ENCODE peak calls at places on chromosomes 4 and X, in ten cellular contexts. Q is adrenal gland; Y is left lung; X is upper lobe of left lung; J is PC-3; F is heart left ventricle; R is CD8-positive, alpha-beta memory T cell; V is aorta; K is upper lobe of right lung; C is Peyer's patch. N is an unnamed sample. For H3K4me1 and H3K27me3, the result is how much of the 10 kb centered on the place peaks cover.

GRCh38 chrX:13082286-13083065 is 38.1 kb upstream of the FAM9C start:
- DNase-seq in J (no peak), R (no peak), F (no peak), C (no peak), K (no peak), V (no peak), X (no peak), Q (no peak), Y (no peak), N (no peak)

GRCh38 chr4:117676153-117676552 is 358.1 kb upstream of the NDST3 start:
- DNase-seq in V (no peak), C (no peak), Q (no peak), X (no peak), J (no peak), R (no peak), F (no peak), Y (no peak), K (no peak), N (no peak)

GRCh38 chr4:56460085-56460484 is 7.3 kb upstream of the SRP72 start:
- DNase-seq in Y (no peak), K (no peak), X (no peak), R (no peak), Q (no peak), J (no peak), F (no peak), C (no peak), V (no peak), N (no peak)

GRCh38 chr4:38002451-38003071 is 42.4 kb downstream of the PTTG2 start:
- DNase-seq in Y (no peak), V (no peak), C (no peak), K (no peak), R (no peak), J (peak), Q (no peak), X (no peak), F (no peak), N (no peak)

GRCh38 chr4:78417603-78418002 is 134.0 kb upstream of the ANXA3 start:
- DNase-seq in C (no peak), F (no peak), R (no peak), X (no peak), Y (no peak), V (no peak), J (no peak), Q (no peak), K (no peak), N (no peak)

GRCh38 chrX:46912098-46912672 is at the start of gene JADE3:
- DNase-seq in J (peak), Q (peak), V (peak), X (peak), C (peak), R (no peak), K (peak), Y (peak), F (peak), N (peak)

GRCh38 chrX:45803383-45803921 is 602.8 kb upstream of the DIPK2B start:
- DNase-seq in K (no peak), Y (no peak), X (no peak), C (no peak), J (peak), V (no peak), R (no peak), F (no peak), Q (no peak), N (no peak)

GRCh38 chrX:47573334-47574095 is 8.7 kb upstream of the TIMP1 start:
- DNase-seq in C (peak), F (peak), J (peak), Q (no peak), X (no peak), V (no peak), R (no peak), Y (no peak), K (no peak), N (no peak)

GRCh38 chr4:176995-177394 is 52.7 kb downstream of the ZNF718 start:
- DNase-seq in V (no peak), C (no peak), F (no peak), J (no peak), R (no peak), X (no peak), Q (no peak), K (no peak), Y (no peak), N (no peak)

GRCh38 chr4:170127758-170128157 is 38.0 kb upstream of the AADAT start:
- DNase-seq in C (no peak), Q (no peak), J (no peak), X (peak), Y (peak), K (no peak), V (no peak), R (no peak), F (no peak), N (no peak)

GRCh38 chr4:52157641-52158316 is 106.7 kb downstream of the SPATA18 start:
- DNase-seq in Q (no peak), X (no peak), K (no peak), R (no peak), Y (no peak), V (no peak), F (no peak), C (no peak), J (no peak), N (no peak)

GRCh38 chr4:72827968-72828367 is 241.5 kb downstream of the COX18 start:
- DNase-seq in Q (no peak), C (no peak), X (no peak), F (no peak), K (no peak), J (no peak), V (no peak), R (no peak), Y (no peak), N (no peak)

GRCh38 chrX:66221856-66222255 is 57.8 kb downstream of the HEPH start:
- DNase-seq in K (no peak), F (no peak), J (no peak), Q (no peak), C (no peak), X (no peak), V (no peak), Y (no peak), R (no peak), N (no peak)

GRCh38 chr4:65669008-65669971 is 999 bp downstream of the EPHA5 start:
- DNase-seq in Y (peak), K (peak), J (peak), R (no peak), F (peak), C (no peak), V (peak), X (peak), Q (no peak), N (no peak)

GRCh38 chr4:2869659-2870058 is 26.0 kb downstream of the ADD1 start:
- DNase-seq in Q (no peak), V (no peak), F (no peak), X (no peak), C (no peak), J (no peak), K (no peak), Y (no peak), R (no peak), N (no peak)

GRCh38 chr4:2870098-2870497 is 26.5 kb downstream of the ADD1 start:
- DNase-seq in X (no peak), Y (no peak), J (no peak), F (no peak), Q (no peak), K (no peak), V (no peak), R (no peak), C (no peak), N (no peak)

GRCh38 chr4:2871466-2871865 is 27.8 kb downstream of the ADD1 start:
- DNase-seq in X (no peak), C (no peak), J (no peak), Y (no peak), F (no peak), V (no peak), R (no peak), Q (no peak), K (no peak), N (no peak)

GRCh38 chr4:2873329-2873728 is 29.7 kb downstream of the ADD1 start:
- DNase-seq in J (no peak), R (no peak), K (no peak), Y (no peak), X (no peak), F (no peak), C (no peak), Q (no peak), V (no peak), N (no peak)

DNA sequence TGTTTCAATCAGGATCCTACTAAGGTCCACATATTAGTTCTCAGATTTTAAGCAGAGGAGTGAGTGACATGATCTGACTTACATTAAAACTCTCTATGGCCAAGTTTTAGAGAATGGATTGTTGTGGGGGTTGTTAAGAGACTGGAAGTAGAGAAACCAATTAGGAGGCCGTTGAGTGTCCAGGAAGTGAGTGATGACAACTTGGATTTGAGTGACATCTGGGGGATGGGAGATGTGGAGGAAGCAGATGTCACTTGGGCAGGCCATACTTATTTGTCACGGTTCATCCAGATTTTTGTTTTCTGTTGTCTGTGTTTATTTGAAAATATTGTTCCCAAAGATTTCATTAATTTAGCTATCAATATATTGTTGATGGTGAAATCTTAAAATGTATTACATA is 28.3 kb downstream of the ADD1 start:
- DNase-seq in X (no peak), F (no peak), C (no peak), V (no peak), Y (no peak), R (no peak), K (no peak), Q (no peak), J (peak), N (no peak)
- H3K4me1 ChIP-seq in X (half or more), F (half or more), C (under half), V (under half), Y (half or more), R (under half), K (half or more), Q (half or more), J (under half), N (under half)

GRCh38 chr4:119103263-119103662 is 32.4 kb upstream of the MYOZ2 start:
- DNase-seq in Y (no peak), X (no peak), Q (no peak), K (no peak), F (peak), C (peak), V (peak), R (no peak), J (peak), N (no peak)
- H3K27ac ChIP-seq in Y (peak), X (peak), Q (no peak), K (peak), F (no peak), C (peak), V (peak), R (no peak), J (peak), N (no peak)

GRCh38 chr4:110615366-110616161 is 7.3 kb downstream of the PITX2 start:
- DNase-seq in Q (no peak), F (no peak), Y (peak), J (no peak), K (no peak), V (peak), R (no peak), C (peak), X (no peak), N (no peak)

GRCh38 chr4:110614981-110615365 is 7.9 kb downstream of the PITX2 start:
- DNase-seq in Y (no peak), X (no peak), J (no peak), C (no peak), Q (no peak), V (no peak), K (no peak), R (no peak), F (no peak), N (no peak)

GRCh38 chr4:110618091-110619000 is 4.5 kb downstream of the PITX2 start:
- DNase-seq in V (peak), Q (no peak), C (peak), F (no peak), X (peak), K (no peak), Y (peak), J (peak), R (no peak), N (no peak)

GRCh38 chr4:110617095-110617494 is 5.8 kb downstream of the PITX2 start:
- DNase-seq in C (no peak), K (no peak), V (no peak), J (no peak), R (no peak), X (no peak), F (no peak), Y (no peak), Q (no peak), N (no peak)

GRCh38 chr4:110616162-110617062 is 6.5 kb downstream of the PITX2 start:
- DNase-seq in F (no peak), J (no peak), Y (no peak), Q (no peak), C (no peak), K (no peak), R (no peak), V (no peak), X (no peak), N (no peak)
- H3K27me3 ChIP-seq in F (half or more), J (half or more), Y (half or more), Q (half or more), C (under half), K (half or more), R (half or more), V (under half), X (under half), N (half or more)

GRCh38 chr4:107994894-107995293 is 5.2 kb downstream of the HADH start:
- DNase-seq in C (no peak), K (no peak), Y (no peak), V (no peak), J (no peak), X (no peak), R (no peak), Q (no peak), F (no peak), N (no peak)

GRCh38 chr4:107993969-107994368 is 4.3 kb downstream of the HADH start:
- DNase-seq in Y (no peak), C (no peak), J (no peak), V (no peak), R (no peak), Q (no peak), X (no peak), K (no peak), F (no peak), N (no peak)

GRCh38 chr4:107999932-108000539 is 10.3 kb downstream of the HADH start:
- DNase-seq in V (no peak), Q (no peak), R (no peak), X (no peak), K (no peak), F (no peak), C (no peak), Y (no peak), J (no peak), N (no peak)

GRCh38 chr4:107997794-107998193 is 8.1 kb downstream of the HADH start:
- DNase-seq in F (no peak), X (no peak), R (no peak), Y (no peak), J (no peak), V (no peak), Q (no peak), C (no peak), K (no peak), N (no peak)

GRCh38 chr4:107997001-107997788 is 7.5 kb downstream of the HADH start:
- DNase-seq in R (no peak), Q (peak), K (no peak), X (no peak), C (no peak), F (peak), J (peak), Y (no peak), V (no peak), N (no peak)
- H3K4me1 ChIP-seq in R (under half), Q (under half), K (under half), X (under half), C (under half), F (half or more), J (under half), Y (under half), V (under half), N (under half)

GRCh38 chr4:74365761-74366160 is 816 bp downstream of the EREG start:
- DNase-seq in R (no peak), F (no peak), X (peak), C (peak), K (peak), V (peak), Q (no peak), J (no peak), Y (peak), N (no peak)
- H3K27ac ChIP-seq in R (no peak), F (no peak), X (no peak), C (peak), K (no peak), V (no peak), Q (no peak), J (no peak), Y (no peak), N (no peak)

DNA sequence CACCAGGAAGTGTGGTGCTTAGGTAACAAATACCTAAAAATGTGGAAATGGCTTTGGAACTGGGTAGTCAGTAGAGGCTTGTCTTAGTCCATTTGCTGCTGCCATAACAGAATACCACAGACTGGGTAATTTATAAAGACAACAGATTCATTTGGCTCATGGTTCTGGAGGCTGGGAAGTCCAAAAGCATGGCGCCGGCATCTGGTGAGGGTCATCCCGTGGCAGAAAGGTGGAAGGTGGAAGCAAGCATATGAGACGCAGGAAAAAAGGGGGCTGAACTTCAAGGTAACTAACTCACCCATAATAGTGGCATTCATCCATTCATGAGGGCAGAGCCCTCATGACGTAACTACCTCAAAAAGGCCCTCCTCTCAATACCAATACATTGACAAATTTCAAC is 6.6 kb downstream of the FAM3A start:
- DNase-seq in V (no peak), R (no peak), Q (no peak), K (no peak), Y (no peak), J (no peak), X (no peak), C (no peak), F (no peak), N (no peak)
- H3K27me3 ChIP-seq in V (under half), R (under half), Q (under half), K (under half), Y (under half), J (under half), X (under half), C (under half), F (under half), N (under half)

GRCh38 chr4:1310796-1311715 is 21.4 kb downstream of the MAEA start:
- DNase-seq in Q (no peak), F (no peak), Y (peak), V (peak), J (no peak), C (no peak), X (peak), R (peak), K (peak), N (peak)

GRCh38 chr4:1309261-1310010 is 19.7 kb downstream of the MAEA start:
- DNase-seq in C (peak), X (peak), Q (peak), R (peak), V (peak), Y (peak), F (peak), J (no peak), K (peak), N (peak)

GRCh38 chr4:1312821-1313640 is 23.3 kb downstream of the MAEA start:
- DNase-seq in R (no peak), X (peak), J (no peak), F (no peak), K (no peak), Y (peak), Q (no peak), V (no peak), C (no peak), N (no peak)

GRCh38 chr4:1307951-1308735 is 18.5 kb downstream of the MAEA start:
- DNase-seq in C (no peak), V (no peak), Q (no peak), F (peak), J (no peak), X (peak), Y (peak), K (no peak), R (no peak), N (no peak)

GRCh38 chr4:1310031-1310795 is 20.5 kb downstream of the MAEA start:
- DNase-seq in Y (peak), V (peak), J (no peak), F (no peak), R (no peak), C (no peak), K (peak), X (peak), Q (no peak), N (no peak)
- H3K4me1 ChIP-seq in Y (half or more), V (under half), J (under half), F (under half), R (half or more), C (under half), K (under half), X (under half), Q (under half), N (under half)

N was measured in effector memory CD4-positive, alpha-beta T cell.